ENCODE peak calls at places on chromosomes 1 and 21, in five cellular contexts. S, V, P, K and N are unnamed samples.

GRCh38 chr1:208135354-208135753 is 108.8 kb downstream of the PLXNA2 start:
- DNase-seq in P (peak), V (peak), S (peak), K (peak), N (peak)

GRCh38 chr1:53951697-53952096 is 5.5 kb downstream of the LRRC42 start:
- DNase-seq in K (no peak), V (no peak), S (no peak), P (no peak), N (no peak)

GRCh38 chr1:159612211-159612885 is 24.7 kb downstream of the APCS start:
- DNase-seq in P (no peak), V (no peak), S (no peak), K (no peak), N (no peak)

GRCh38 chr21:46424621-46425020 is 34.1 kb upstream of the DIP2A start:
- DNase-seq in S (no peak), K (no peak), P (no peak), V (no peak), N (no peak)

GRCh38 chr1:192057766-192058165 is 100.5 kb upstream of the RGS18 start:
- DNase-seq in K (no peak), V (no peak), S (no peak), P (no peak), N (no peak)

GRCh38 chr1:63886348-63886747 is 112.5 kb downstream of the ROR1 start:
- DNase-seq in K (peak), S (no peak), V (no peak), P (no peak), N (no peak)

GRCh38 chr21:38392722-38393121 is 105.6 kb downstream of the ERG start:
- DNase-seq in V (no peak), K (no peak), P (no peak), S (no peak), N (no peak)

GRCh38 chr1:211648336-211648735 is 27.1 kb downstream of the NEK2 start:
- DNase-seq in V (peak), K (no peak), P (peak), S (no peak), N (no peak)

GRCh38 chr1:110963666-110964399 is at the start of gene LRIF1:
- DNase-seq in K (peak), S (peak), P (peak), V (peak), N (peak)

GRCh38 chr1:61337981-61338848 is 255.9 kb downstream of the NFIA start:
- DNase-seq in S (peak), V (peak), K (peak), P (peak), N (peak)

GRCh38 chr1:14929547-14930223 is 223.9 kb upstream of the TMEM51 start:
- DNase-seq in S (no peak), K (peak), V (peak), P (peak), N (no peak)

GRCh38 chr1:3393024-3393986 is 61.2 kb upstream of the ARHGEF16 start:
- DNase-seq in V (no peak), K (no peak), S (no peak), P (peak), N (no peak)

GRCh38 chr1:26991310-26992116 is 2.0 kb upstream of the TRNP1 start:
- DNase-seq in V (no peak), P (no peak), K (peak), S (no peak), N (no peak)

GRCh38 chr1:162536511-162536910 is 25.0 kb upstream of the UAP1 start:
- DNase-seq in V (peak), P (no peak), S (no peak), K (peak), N (peak)

GRCh38 chr1:8152731-8153702 is 126.9 kb upstream of the ERRFI1 start:
- DNase-seq in V (no peak), P (no peak), K (no peak), S (no peak), N (no peak)

GRCh38 chr1:34332996-34333395 is 156.3 kb downstream of the C1orf94 start:
- DNase-seq in P (peak), S (no peak), V (no peak), K (no peak), N (no peak)

GRCh38 chr1:165633624-165634023 is 2.6 kb downstream of the MGST3 start:
- DNase-seq in K (peak), P (no peak), V (peak), S (no peak), N (peak)

GRCh38 chr1:50955116-50955515 is 5.0 kb downstream of the FAF1 start:
- DNase-seq in S (no peak), P (no peak), V (no peak), K (no peak), N (no peak)

GRCh38 chr1:231750296-231750695 is 123.7 kb downstream of the DISC1 start:
- DNase-seq in K (no peak), S (no peak), V (no peak), P (no peak), N (no peak)

GRCh38 chr21:26388731-26389231 is 184.3 kb downstream of the CYYR1 start:
- DNase-seq in K (peak), P (no peak), V (peak), S (no peak), N (no peak)

GRCh38 chr1:219120625-219121544 is 52.8 kb upstream of the LYPLAL1 start:
- DNase-seq in S (peak), K (peak), P (no peak), V (peak), N (peak)

GRCh38 chr1:206570529-206570928 is 41.7 kb downstream of the EIF2D start:
- DNase-seq in K (no peak), S (no peak), P (no peak), V (no peak), N (no peak)

GRCh38 chr1:161228032-161228431 is 2.2 kb downstream of the TOMM40L start:
- DNase-seq in K (no peak), S (no peak), P (no peak), V (no peak), N (no peak)

GRCh38 chr1:161226320-161226711 is 456 bp downstream of the TOMM40L start:
- DNase-seq in V (no peak), S (no peak), K (no peak), P (no peak), N (no peak)

GRCh38 chr1:161225534-161226319 is at the start of gene TOMM40L:
- DNase-seq in P (peak), S (peak), K (peak), V (peak), N (peak)

GRCh38 chr1:161227196-161227871 is 1.5 kb downstream of the TOMM40L start:
- DNase-seq in K (peak), P (peak), S (peak), V (peak), N (peak)

GRCh38 chr1:161226759-161227158 is 899 bp downstream of the TOMM40L start:
- DNase-seq in V (no peak), K (no peak), P (no peak), S (no peak), N (no peak)
- H3K4me3 ChIP-seq in V (peak), K (peak), P (peak), S (peak), N (peak)

DNA sequence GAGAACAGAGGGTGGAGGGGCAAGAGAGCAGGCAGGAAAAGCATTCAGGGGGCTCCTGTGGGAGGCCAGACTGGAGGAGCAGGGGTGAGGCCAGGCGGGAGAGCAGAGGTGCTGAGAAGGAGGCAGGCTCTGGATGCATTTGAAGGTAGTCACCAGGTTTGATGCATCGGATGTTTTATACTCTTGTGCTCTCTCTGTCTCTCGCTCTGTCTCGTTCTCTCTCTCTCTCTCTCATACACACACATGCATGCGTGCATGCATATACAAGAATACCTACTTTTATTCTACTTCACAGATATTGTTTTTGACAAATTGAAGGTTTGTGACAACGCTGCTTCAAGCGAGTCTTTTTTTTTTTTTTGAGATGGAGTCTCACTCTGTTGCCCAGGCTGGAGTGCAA is 15.0 kb upstream of the ITPKB start:
- DNase-seq in P (no peak), K (no peak), V (no peak), S (no peak), N (no peak)
- H3K4me3 ChIP-seq in P (no peak), K (no peak), V (no peak), S (no peak), N (no peak)

DNA sequence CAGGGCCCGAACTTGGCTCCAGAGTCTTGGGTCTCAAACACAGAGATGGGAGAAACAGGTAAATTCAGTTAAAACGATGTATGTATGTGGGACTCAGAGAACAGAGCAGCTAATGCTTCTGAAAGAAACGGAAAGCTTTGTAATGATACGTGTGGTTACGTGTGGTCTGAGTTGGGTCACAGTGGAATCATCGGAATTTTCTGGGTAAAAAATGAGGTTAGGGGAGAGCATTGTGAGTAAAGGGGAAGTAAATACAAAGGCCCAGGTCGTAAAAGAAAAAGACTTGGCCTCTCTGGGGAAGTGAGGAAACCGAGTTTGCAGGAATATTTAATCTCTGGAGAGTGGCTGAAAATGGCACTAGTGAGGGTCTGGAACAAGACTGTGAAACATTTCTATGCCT is 8.3 kb downstream of the NHLH2 start:
- DNase-seq in P (no peak), K (no peak), S (no peak), V (no peak), N (no peak)
- H3K4me3 ChIP-seq in P (no peak), K (no peak), S (no peak), V (no peak), N (no peak)

GRCh38 chr1:100038401-100039306 is 68.9 kb downstream of the SLC35A3 start:
- DNase-seq in K (peak), V (peak), P (peak), S (peak), N (no peak)

GRCh38 chr1:100037665-100038400 is 68.0 kb downstream of the SLC35A3 start:
- DNase-seq in S (peak), K (peak), P (peak), V (peak), N (peak)

GRCh38 chr1:100035214-100035613 is 65.4 kb downstream of the SLC35A3 start:
- DNase-seq in P (no peak), S (no peak), V (no peak), K (no peak), N (no peak)

GRCh38 chr1:100034465-100034864 is 64.7 kb downstream of the SLC35A3 start:
- DNase-seq in V (peak), S (no peak), P (peak), K (peak), N (no peak)

GRCh38 chr1:100036718-100037664 is 67.2 kb downstream of the SLC35A3 start:
- DNase-seq in K (peak), P (peak), S (no peak), V (peak), N (no peak)
- H3K4me3 ChIP-seq in K (peak), P (peak), S (peak), V (peak), N (peak)

DNA sequence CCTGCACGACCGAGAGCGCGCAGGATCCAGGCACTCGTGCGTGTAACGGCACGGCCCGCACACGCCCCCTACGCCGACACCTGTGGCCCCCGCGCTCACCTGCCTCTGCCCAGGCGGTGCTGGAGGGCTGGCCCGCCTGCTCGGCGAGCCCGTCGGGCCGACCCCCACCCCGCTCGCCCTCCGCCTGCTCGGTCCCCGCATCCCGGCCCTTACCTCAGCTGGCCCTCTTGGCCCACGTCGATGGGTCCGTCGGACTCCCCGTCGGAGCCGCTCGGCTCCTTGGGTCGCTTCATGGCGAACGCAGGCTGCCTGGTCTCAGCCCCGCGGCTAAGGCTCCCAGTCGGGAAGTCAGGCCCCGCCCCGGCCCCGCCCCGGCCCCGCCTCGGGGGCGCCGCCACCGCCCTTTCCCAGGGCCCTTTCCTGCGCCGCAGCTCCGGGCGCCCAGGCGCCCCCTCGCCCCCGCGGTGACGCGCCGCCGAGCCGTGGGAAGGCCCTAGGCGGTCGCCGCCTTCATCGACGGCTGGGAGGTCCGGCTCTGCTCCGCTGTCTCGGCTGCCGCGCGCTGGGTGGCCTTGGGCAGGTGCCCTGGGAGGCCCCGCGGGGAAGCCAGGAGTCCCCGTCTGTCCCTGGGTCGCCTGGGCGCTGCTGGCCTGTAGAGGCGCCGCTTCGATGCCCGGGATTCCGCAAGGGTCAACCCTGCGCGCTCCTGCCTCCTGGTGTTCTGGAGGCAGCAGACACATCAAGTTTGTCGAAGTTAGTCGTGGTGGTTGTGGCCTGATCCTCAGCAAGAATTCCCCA is at the start of gene HEYL:
- DNase-seq in K (peak), P (peak), S (peak), V (no peak), N (no peak)
- H3K4me3 ChIP-seq in K (no peak), P (peak), S (peak), V (peak), N (peak)

DNA sequence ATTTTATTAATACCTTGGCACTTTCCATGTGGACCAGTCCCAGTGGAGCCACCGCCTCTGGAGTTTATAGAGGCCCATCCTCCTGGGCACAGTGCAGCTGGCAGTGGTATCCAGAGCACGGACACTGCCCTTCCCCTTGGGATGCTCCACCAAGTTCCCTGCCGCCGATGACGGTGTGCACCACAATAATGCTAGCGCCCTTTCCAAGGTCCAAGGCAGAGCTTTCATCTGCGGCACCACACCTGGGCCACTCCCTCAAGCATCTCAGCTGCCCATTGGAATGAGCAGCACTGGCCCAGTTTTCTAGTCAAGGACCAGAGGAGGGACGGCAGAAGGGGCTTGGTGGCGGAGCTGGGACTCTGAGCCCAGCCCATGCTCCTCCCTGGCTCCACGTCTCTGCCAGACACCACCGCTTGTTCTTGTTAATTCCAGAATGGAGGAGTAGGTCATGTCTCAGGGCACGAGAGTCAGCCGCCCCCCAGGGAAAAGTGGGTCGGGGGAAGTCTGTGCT is 24.5 kb downstream of the SIM2 start:
- DNase-seq in P (no peak), K (no peak), S (no peak), V (no peak), N (no peak)
- H3K4me3 ChIP-seq in P (no peak), K (no peak), S (no peak), V (no peak), N (no peak)

GRCh38 chr1:107682467-107682866 is 282.5 kb downstream of the VAV3 start:
- DNase-seq in V (no peak), K (no peak), P (no peak), S (no peak), N (no peak)

GRCh38 chr1:107678993-107679392 is 286.0 kb downstream of the VAV3 start:
- DNase-seq in K (no peak), P (no peak), S (no peak), V (no peak), N (no peak)

GRCh38 chr1:107679518-107679917 is 285.5 kb downstream of the VAV3 start:
- DNase-seq in S (no peak), V (no peak), K (no peak), P (no peak), N (no peak)

GRCh38 chr1:107681001-107681479 is 283.9 kb downstream of the VAV3 start:
- DNase-seq in K (no peak), S (no peak), P (no peak), V (no peak), N (no peak)

GRCh38 chr1:107680579-107680985 is 284.4 kb downstream of the VAV3 start:
- DNase-seq in K (no peak), S (no peak), P (no peak), V (no peak), N (no peak)
- H3K4me3 ChIP-seq in K (no peak), S (no peak), P (no peak), V (no peak), N (no peak)

GRCh38 chr1:187641907-187642306 is 813.2 kb downstream of the PLA2G4A start:
- DNase-seq in S (no peak), V (no peak), K (no peak), P (no peak), N (no peak)

GRCh38 chr1:187646536-187647128 is 817.9 kb downstream of the PLA2G4A start:
- DNase-seq in K (no peak), V (no peak), S (no peak), P (no peak), N (no peak)

GRCh38 chr1:187641463-187641862 is 812.7 kb downstream of the PLA2G4A start:
- DNase-seq in P (no peak), S (no peak), V (no peak), K (no peak), N (no peak)

GRCh38 chr1:187638733-187639132 is 810.0 kb downstream of the PLA2G4A start:
- DNase-seq in V (no peak), P (no peak), K (no peak), S (no peak), N (no peak)

GRCh38 chr1:187641015-187641414 is 812.3 kb downstream of the PLA2G4A start:
- DNase-seq in P (no peak), V (no peak), K (no peak), S (no peak), N (no peak)
- H3K4me3 ChIP-seq in P (no peak), V (no peak), K (no peak), S (no peak), N (no peak)